ENCODE peak calls at places on chromosomes 7 and 10, in four cellular contexts. J is ovary, F is NCI-H187 treated with DMSO at 0.1 percent for 48 hours, X is SW480. K is an unnamed sample.

GRCh38 chr7:88477957-88478356 is 171.3 kb upstream of the STEAP4 start:
- DNase-seq in J (no peak), F (no peak), X (no peak), K (no peak)

GRCh38 chr7:69837387-69838068 is 239.3 kb downstream of the AUTS2 start:
- DNase-seq in J (no peak), F (peak), X (no peak), K (peak)

GRCh38 chr10:96565774-96566173 is 21.0 kb downstream of the TM9SF3 start:
- DNase-seq in J (no peak), F (no peak), X (no peak), K (peak)

GRCh38 chr7:127938588-127938987 is 92.6 kb downstream of the LRRC4 start:
- DNase-seq in J (no peak), F (no peak), X (peak), K (peak)

GRCh38 chr7:100418930-100419659 is 9.4 kb downstream of the ZCWPW1 start:
- DNase-seq in J (no peak), F (no peak), X (no peak), K (no peak)

GRCh38 chr7:1444214-1444924 is 14.9 kb downstream of the MICALL2 start:
- DNase-seq in J (no peak), F (no peak), X (no peak), K (no peak)

GRCh38 chr10:132452651-132453469 is 55.9 kb downstream of the PWWP2B start:
- DNase-seq in J (peak), F (no peak), X (peak), K (peak)

GRCh38 chr7:116377721-116378120 is 121.8 kb upstream of the CAV2 start:
- DNase-seq in J (no peak), F (no peak), X (no peak), K (no peak)

GRCh38 chr10:118723467-118723866 is 31.3 kb downstream of the CACUL1 start:
- DNase-seq in J (no peak), F (no peak), X (no peak), K (peak)

GRCh38 chr10:94075521-94075920 is 81.8 kb downstream of the PLCE1 start:
- DNase-seq in J (no peak), F (no peak), X (no peak), K (no peak)

GRCh38 chr7:158494162-158494586 is 93.4 kb downstream of the PTPRN2 start:
- DNase-seq in J (no peak), F (no peak), X (no peak), K (no peak)

GRCh38 chr7:145169908-145170307 is 334.1 kb upstream of the TPK1 start:
- DNase-seq in J (no peak), F (no peak), X (peak), K (no peak)

GRCh38 chr10:84333864-84334451 is 5.6 kb downstream of the CCSER2 start:
- DNase-seq in J (no peak), F (no peak), X (peak), K (peak)

GRCh38 chr10:79380125-79380917 is 33.1 kb downstream of the PPIF start:
- DNase-seq in J (peak), F (no peak), X (no peak), K (no peak)

GRCh38 chr10:108090476-108091215 is 926.1 kb upstream of the SORCS1 start:
- DNase-seq in J (no peak), F (no peak), X (no peak), K (no peak)

GRCh38 chr10:96319754-96320514 is 15.7 kb downstream of the DNTT start:
- DNase-seq in J (no peak), F (no peak), X (no peak), K (no peak)